ENCODE peak calls at places on chromosome 15, in six cellular contexts. One of them, this sample, is unnamed. For H3K36me3, the result is how much of the 10 kb centered on the place peaks cover.

GRCh38 chr15:45637552-45638033 is 2.8 kb downstream of the SQOR start:
- DNase-seq in tibial artery: no peak
- DNase-seq in WERI-Rb-1: peak
- DNase-seq in kidney: no peak
- DNase-seq in body of pancreas: peak
- DNase-seq in heart left ventricle: peak
- DNase-seq in this sample: peak

GRCh38 chr15:70488002-70488605 is 275.3 kb downstream of the UACA start:
- DNase-seq in heart left ventricle: peak
- DNase-seq in tibial artery: peak
- DNase-seq in WERI-Rb-1: peak
- DNase-seq in body of pancreas: peak
- DNase-seq in kidney: peak
- DNase-seq in this sample: peak

GRCh38 chr15:68658151-68658550 is 79.4 kb downstream of the CORO2B start:
- DNase-seq in WERI-Rb-1: peak
- DNase-seq in tibial artery: peak
- DNase-seq in body of pancreas: no peak
- DNase-seq in heart left ventricle: no peak
- DNase-seq in kidney: no peak
- DNase-seq in this sample: peak

GRCh38 chr15:89353991-89354390 is 19.4 kb upstream of the POLG start:
- DNase-seq in body of pancreas: no peak
- DNase-seq in kidney: no peak
- DNase-seq in heart left ventricle: no peak
- DNase-seq in WERI-Rb-1: no peak
- DNase-seq in tibial artery: no peak
- DNase-seq in this sample: peak

GRCh38 chr15:48337626-48338025 is 6.4 kb downstream of the DUT start:
- DNase-seq in tibial artery: no peak
- DNase-seq in heart left ventricle: no peak
- DNase-seq in body of pancreas: no peak
- DNase-seq in kidney: no peak
- DNase-seq in WERI-Rb-1: no peak
- DNase-seq in this sample: no peak

GRCh38 chr15:99961011-99961441 is 227.8 kb upstream of the LYSMD4 start:
- DNase-seq in body of pancreas: peak
- DNase-seq in tibial artery: peak
- DNase-seq in WERI-Rb-1: no peak
- DNase-seq in heart left ventricle: peak
- DNase-seq in kidney: no peak
- DNase-seq in this sample: no peak

GRCh38 chr15:41882689-41883483 is 11.0 kb downstream of the SPTBN5 start:
- DNase-seq in kidney: no peak
- DNase-seq in body of pancreas: peak
- DNase-seq in heart left ventricle: no peak
- DNase-seq in tibial artery: no peak
- DNase-seq in WERI-Rb-1: no peak
- DNase-seq in this sample: no peak

GRCh38 chr15:58241872-58242271 is 103.7 kb downstream of the AQP9 start:
- DNase-seq in WERI-Rb-1: peak
- DNase-seq in tibial artery: no peak
- DNase-seq in heart left ventricle: no peak
- DNase-seq in body of pancreas: no peak
- DNase-seq in kidney: no peak
- DNase-seq in this sample: no peak

GRCh38 chr15:101694261-101694660 is 30.0 kb downstream of the TARS3 start:
- DNase-seq in tibial artery: no peak
- DNase-seq in body of pancreas: no peak
- DNase-seq in heart left ventricle: no peak
- DNase-seq in kidney: no peak
- DNase-seq in WERI-Rb-1: no peak
- DNase-seq in this sample: no peak

GRCh38 chr15:65980824-65981456 is 111.6 kb downstream of the RAB11A start:
- DNase-seq in body of pancreas: peak
- DNase-seq in tibial artery: no peak
- DNase-seq in heart left ventricle: peak
- DNase-seq in kidney: no peak
- DNase-seq in WERI-Rb-1: peak
- DNase-seq in this sample: peak

GRCh38 chr15:29054171-29055045 is 168.6 kb downstream of the APBA2 start:
- DNase-seq in WERI-Rb-1: no peak
- DNase-seq in body of pancreas: no peak
- DNase-seq in heart left ventricle: no peak
- DNase-seq in tibial artery: peak
- DNase-seq in kidney: no peak
- DNase-seq in this sample: no peak

GRCh38 chr15:69824877-69825406 is 272.8 kb downstream of the TLE3 start:
- DNase-seq in tibial artery: no peak
- DNase-seq in heart left ventricle: no peak
- DNase-seq in body of pancreas: no peak
- DNase-seq in kidney: no peak
- DNase-seq in WERI-Rb-1: no peak
- DNase-seq in this sample: no peak

GRCh38 chr15:73564255-73564654 is 68.9 kb downstream of the NPTN start:
- DNase-seq in heart left ventricle: no peak
- DNase-seq in WERI-Rb-1: peak
- DNase-seq in tibial artery: no peak
- DNase-seq in kidney: no peak
- DNase-seq in body of pancreas: no peak
- DNase-seq in this sample: no peak

GRCh38 chr15:56496635-56497034 is 31.7 kb upstream of the MNS1 start:
- DNase-seq in kidney: no peak
- DNase-seq in tibial artery: no peak
- DNase-seq in WERI-Rb-1: peak
- DNase-seq in heart left ventricle: no peak
- DNase-seq in body of pancreas: no peak
- DNase-seq in this sample: no peak

GRCh38 chr15:95832655-95833054 is 497.8 kb upstream of the NR2F2 start:
- DNase-seq in body of pancreas: no peak
- DNase-seq in tibial artery: no peak
- DNase-seq in kidney: no peak
- DNase-seq in heart left ventricle: no peak
- DNase-seq in WERI-Rb-1: no peak
- DNase-seq in this sample: no peak

GRCh38 chr15:32919749-32920414 is 202.1 kb downstream of the GREM1 start:
- DNase-seq in heart left ventricle: no peak
- DNase-seq in body of pancreas: no peak
- DNase-seq in tibial artery: no peak
- DNase-seq in kidney: no peak
- DNase-seq in WERI-Rb-1: no peak
- DNase-seq in this sample: no peak

GRCh38 chr15:45631831-45632230 is 3.0 kb upstream of the SQOR start:
- DNase-seq in heart left ventricle: no peak
- DNase-seq in kidney: no peak
- DNase-seq in WERI-Rb-1: no peak
- DNase-seq in tibial artery: no peak
- DNase-seq in body of pancreas: no peak
- DNase-seq in this sample: no peak

GRCh38 chr15:100777821-100778220 is 101.8 kb upstream of the ALDH1A3 start:
- DNase-seq in tibial artery: no peak
- DNase-seq in kidney: no peak
- DNase-seq in WERI-Rb-1: no peak
- DNase-seq in heart left ventricle: no peak
- DNase-seq in body of pancreas: no peak
- DNase-seq in this sample: no peak

GRCh38 chr15:84949043-84949442 is 32.6 kb upstream of the PDE8A start:
- DNase-seq in tibial artery: no peak
- DNase-seq in kidney: no peak
- DNase-seq in body of pancreas: no peak
- DNase-seq in WERI-Rb-1: no peak
- DNase-seq in heart left ventricle: no peak
- DNase-seq in this sample: no peak

GRCh38 chr15:79811406-79812405 is 85.1 kb downstream of the MTHFS start:
- DNase-seq in kidney: no peak
- DNase-seq in body of pancreas: peak
- DNase-seq in heart left ventricle: peak
- DNase-seq in WERI-Rb-1: no peak
- DNase-seq in tibial artery: peak
- DNase-seq in this sample: no peak

GRCh38 chr15:35507932-35508638 is 37.9 kb downstream of the DPH6 start:
- DNase-seq in WERI-Rb-1: no peak
- DNase-seq in heart left ventricle: no peak
- DNase-seq in kidney: no peak
- DNase-seq in tibial artery: no peak
- DNase-seq in body of pancreas: no peak
- DNase-seq in this sample: no peak

GRCh38 chr15:52100807-52101206 is 11.8 kb downstream of the BCL2L10 start:
- DNase-seq in heart left ventricle: peak
- DNase-seq in kidney: peak
- DNase-seq in body of pancreas: peak
- DNase-seq in WERI-Rb-1: no peak
- DNase-seq in tibial artery: peak
- DNase-seq in this sample: peak

GRCh38 chr15:75403892-75404291 is 35.5 kb upstream of the MAN2C1 start:
- DNase-seq in body of pancreas: no peak
- DNase-seq in heart left ventricle: no peak
- DNase-seq in kidney: no peak
- DNase-seq in WERI-Rb-1: no peak
- DNase-seq in tibial artery: no peak
- DNase-seq in this sample: no peak
- H3K36me3 ChIP-seq in body of pancreas: under half
- H3K36me3 ChIP-seq in heart left ventricle: half or more
- H3K36me3 ChIP-seq in kidney: under half
- H3K36me3 ChIP-seq in WERI-Rb-1: half or more
- H3K36me3 ChIP-seq in tibial artery: half or more
- H3K36me3 ChIP-seq in this sample: under half

GRCh38 chr15:39587291-39587909 is 6.5 kb downstream of the THBS1 start:
- DNase-seq in WERI-Rb-1: no peak
- DNase-seq in kidney: peak
- DNase-seq in heart left ventricle: no peak
- DNase-seq in body of pancreas: no peak
- DNase-seq in tibial artery: no peak
- DNase-seq in this sample: no peak

GRCh38 chr15:39585394-39585841 is 4.5 kb downstream of the THBS1 start:
- DNase-seq in kidney: no peak
- DNase-seq in body of pancreas: no peak
- DNase-seq in WERI-Rb-1: no peak
- DNase-seq in tibial artery: no peak
- DNase-seq in heart left ventricle: no peak
- DNase-seq in this sample: no peak

GRCh38 chr15:39584662-39585393 is 3.9 kb downstream of the THBS1 start:
- DNase-seq in body of pancreas: no peak
- DNase-seq in heart left ventricle: no peak
- DNase-seq in WERI-Rb-1: no peak
- DNase-seq in kidney: no peak
- DNase-seq in tibial artery: no peak
- DNase-seq in this sample: no peak

GRCh38 chr15:39586387-39587171 is 5.7 kb downstream of the THBS1 start:
- DNase-seq in WERI-Rb-1: no peak
- DNase-seq in heart left ventricle: no peak
- DNase-seq in tibial artery: no peak
- DNase-seq in kidney: no peak
- DNase-seq in body of pancreas: no peak
- DNase-seq in this sample: no peak

GRCh38 chr15:39585871-39586301 is 5.0 kb downstream of the THBS1 start:
- DNase-seq in tibial artery: no peak
- DNase-seq in body of pancreas: no peak
- DNase-seq in heart left ventricle: no peak
- DNase-seq in kidney: no peak
- DNase-seq in WERI-Rb-1: no peak
- DNase-seq in this sample: no peak
- H3K4me3 ChIP-seq in tibial artery: no peak
- H3K4me3 ChIP-seq in body of pancreas: no peak
- H3K4me3 ChIP-seq in heart left ventricle: peak
- H3K4me3 ChIP-seq in kidney: peak
- H3K4me3 ChIP-seq in WERI-Rb-1: no peak
- H3K4me3 ChIP-seq in this sample: no peak

DNA sequence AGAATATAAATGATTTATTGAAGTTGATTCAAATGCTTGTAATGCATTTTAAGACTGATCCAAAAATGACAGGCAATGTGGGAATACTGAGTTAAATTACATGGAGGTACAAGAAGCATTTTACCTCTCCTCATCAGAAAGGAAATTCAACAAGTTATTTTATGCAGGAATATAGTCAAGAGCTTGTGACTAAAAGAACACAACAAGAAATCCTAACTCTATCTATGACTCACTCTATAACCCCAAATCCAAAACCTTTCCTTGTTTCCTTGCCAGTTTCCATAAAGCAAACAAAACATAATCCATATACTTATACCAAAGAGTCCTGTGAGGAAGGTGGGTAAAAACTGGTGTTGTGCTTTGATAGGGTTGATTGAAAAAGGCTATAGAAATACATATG is 30.8 kb downstream of the SIN3A start:
- DNase-seq in tibial artery: no peak
- DNase-seq in kidney: no peak
- DNase-seq in body of pancreas: no peak
- DNase-seq in heart left ventricle: no peak
- DNase-seq in WERI-Rb-1: no peak
- DNase-seq in this sample: no peak
- H3K36me3 ChIP-seq in tibial artery: half or more
- H3K36me3 ChIP-seq in kidney: under half
- H3K36me3 ChIP-seq in body of pancreas: under half
- H3K36me3 ChIP-seq in heart left ventricle: half or more
- H3K36me3 ChIP-seq in WERI-Rb-1: half or more
- H3K36me3 ChIP-seq in this sample: under half

GRCh38 chr15:38255690-38256089 is 3.1 kb downstream of the SPRED1 start:
- DNase-seq in heart left ventricle: no peak
- DNase-seq in body of pancreas: no peak
- DNase-seq in kidney: no peak
- DNase-seq in tibial artery: no peak
- DNase-seq in WERI-Rb-1: no peak
- DNase-seq in this sample: no peak
- H3K4me3 ChIP-seq in heart left ventricle: peak
- H3K4me3 ChIP-seq in body of pancreas: no peak
- H3K4me3 ChIP-seq in kidney: peak
- H3K4me3 ChIP-seq in tibial artery: peak
- H3K4me3 ChIP-seq in WERI-Rb-1: no peak
- H3K4me3 ChIP-seq in this sample: no peak

DNA sequence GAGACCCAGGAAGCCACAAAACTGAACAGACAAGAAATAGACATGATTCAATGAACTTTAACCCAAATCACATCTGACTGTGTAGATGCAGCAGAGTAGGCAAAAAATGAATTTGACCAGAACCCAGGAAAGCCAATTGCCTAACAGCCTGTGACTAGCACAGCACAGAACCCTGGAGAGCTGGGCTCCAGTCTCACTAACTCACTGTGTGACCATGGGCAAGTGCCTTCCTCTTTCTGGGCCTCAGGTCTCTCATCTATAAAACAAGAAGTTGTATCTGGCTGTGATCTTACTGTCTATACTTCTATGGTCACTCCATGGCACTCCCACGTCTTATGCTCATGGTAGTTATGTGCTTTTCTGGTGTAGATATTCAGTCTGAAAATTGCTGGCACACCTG is 48.1 kb upstream of the USP3 start:
- DNase-seq in heart left ventricle: no peak
- DNase-seq in kidney: no peak
- DNase-seq in tibial artery: peak
- DNase-seq in body of pancreas: no peak
- DNase-seq in WERI-Rb-1: no peak
- DNase-seq in this sample: no peak
- H3K36me3 ChIP-seq in heart left ventricle: under half
- H3K36me3 ChIP-seq in kidney: under half
- H3K36me3 ChIP-seq in tibial artery: under half
- H3K36me3 ChIP-seq in body of pancreas: under half
- H3K36me3 ChIP-seq in WERI-Rb-1: under half
- H3K36me3 ChIP-seq in this sample: under half